ENCODE peak calls at places on chromosomes 6 and 20, in eight cellular contexts. One of them, this sample, is unnamed.

GRCh38 chr6:136087986-136088385 is 162.1 kb downstream of the MTFR2 start:
- DNase-seq in activated B cell treated with CpG ODN at 0.5 μM for 24 hours: no peak
- DNase-seq in IMR-90: peak; percentile 82
- DNase-seq in GM12864: no peak
- DNase-seq in AG09319: no peak
- DNase-seq in uterus: no peak
- DNase-seq in tibial nerve: no peak
- DNase-seq in HCT116: no peak
- DNase-seq in this sample: no peak

GRCh38 chr6:84150680-84151079 is 76.8 kb downstream of the CEP162 start:
- DNase-seq in uterus: no peak
- DNase-seq in activated B cell treated with CpG ODN at 0.5 μM for 24 hours: no peak
- DNase-seq in tibial nerve: no peak
- DNase-seq in AG09319: peak; percentile 79
- DNase-seq in IMR-90: peak; percentile 88
- DNase-seq in HCT116: no peak
- DNase-seq in GM12864: no peak
- DNase-seq in this sample: no peak

GRCh38 chr20:49601153-49601924 is 33.4 kb upstream of the PTGIS start:
- DNase-seq in HCT116: no peak
- DNase-seq in AG09319: no peak
- DNase-seq in IMR-90: no peak
- DNase-seq in uterus: no peak
- DNase-seq in GM12864: no peak
- DNase-seq in tibial nerve: no peak
- DNase-seq in activated B cell treated with CpG ODN at 0.5 μM for 24 hours: no peak
- DNase-seq in this sample: no peak

GRCh38 chr6:105757512-105758200 is 328.5 kb upstream of the PRDM1 start:
- DNase-seq in tibial nerve: no peak
- DNase-seq in GM12864: peak; percentile 67
- DNase-seq in HCT116: no peak
- DNase-seq in IMR-90: no peak
- DNase-seq in AG09319: no peak
- DNase-seq in uterus: no peak
- DNase-seq in activated B cell treated with CpG ODN at 0.5 μM for 24 hours: no peak
- DNase-seq in this sample: no peak

GRCh38 chr6:88562737-88563625 is 396.8 kb upstream of the CNR1 start:
- DNase-seq in HCT116: no peak
- DNase-seq in IMR-90: no peak
- DNase-seq in GM12864: no peak
- DNase-seq in tibial nerve: no peak
- DNase-seq in AG09319: no peak
- DNase-seq in uterus: no peak
- DNase-seq in activated B cell treated with CpG ODN at 0.5 μM for 24 hours: no peak
- DNase-seq in this sample: no peak

GRCh38 chr6:39243809-39244208 is 14.5 kb upstream of the KCNK5 start:
- DNase-seq in AG09319: no peak
- DNase-seq in uterus: peak; percentile 16
- DNase-seq in tibial nerve: peak; percentile 75
- DNase-seq in HCT116: no peak
- DNase-seq in IMR-90: no peak
- DNase-seq in GM12864: no peak
- DNase-seq in activated B cell treated with CpG ODN at 0.5 μM for 24 hours: no peak
- DNase-seq in this sample: no peak

GRCh38 chr20:64027981-64028685 is 7.8 kb upstream of the C20orf204 start:
- DNase-seq in HCT116: no peak
- DNase-seq in AG09319: no peak
- DNase-seq in uterus: no peak
- DNase-seq in activated B cell treated with CpG ODN at 0.5 μM for 24 hours: no peak
- DNase-seq in tibial nerve: no peak
- DNase-seq in IMR-90: no peak
- DNase-seq in GM12864: no peak
- DNase-seq in this sample: no peak

GRCh38 chr20:14219801-14220461 is 117.5 kb downstream of the FLRT3 start:
- DNase-seq in tibial nerve: no peak
- DNase-seq in IMR-90: no peak
- DNase-seq in AG09319: no peak
- DNase-seq in HCT116: peak; percentile 15
- DNase-seq in uterus: no peak
- DNase-seq in GM12864: no peak
- DNase-seq in activated B cell treated with CpG ODN at 0.5 μM for 24 hours: no peak
- DNase-seq in this sample: peak; percentile 80

GRCh38 chr6:19410477-19410876 is 426.7 kb upstream of the ID4 start:
- DNase-seq in activated B cell treated with CpG ODN at 0.5 μM for 24 hours: no peak
- DNase-seq in uterus: no peak
- DNase-seq in tibial nerve: no peak
- DNase-seq in HCT116: no peak
- DNase-seq in IMR-90: peak; percentile 51
- DNase-seq in AG09319: no peak
- DNase-seq in GM12864: no peak
- DNase-seq in this sample: no peak

GRCh38 chr6:21355638-21356037 is 237.9 kb upstream of the SOX4 start:
- DNase-seq in HCT116: no peak
- DNase-seq in AG09319: no peak
- DNase-seq in GM12864: no peak
- DNase-seq in activated B cell treated with CpG ODN at 0.5 μM for 24 hours: no peak
- DNase-seq in IMR-90: no peak
- DNase-seq in tibial nerve: no peak
- DNase-seq in uterus: no peak
- DNase-seq in this sample: no peak

GRCh38 chr6:145235207-145235606 is 500.1 kb downstream of the EPM2A start:
- DNase-seq in AG09319: no peak
- DNase-seq in HCT116: no peak
- DNase-seq in GM12864: no peak
- DNase-seq in tibial nerve: no peak
- DNase-seq in activated B cell treated with CpG ODN at 0.5 μM for 24 hours: no peak
- DNase-seq in IMR-90: peak; percentile 20
- DNase-seq in uterus: no peak
- DNase-seq in this sample: no peak

GRCh38 chr6:68635706-68636513 is 828 bp downstream of the ADGRB3 start:
- DNase-seq in IMR-90: no peak
- DNase-seq in AG09319: no peak
- DNase-seq in activated B cell treated with CpG ODN at 0.5 μM for 24 hours: no peak
- DNase-seq in uterus: peak; percentile 22
- DNase-seq in tibial nerve: no peak
- DNase-seq in GM12864: no peak
- DNase-seq in HCT116: no peak
- DNase-seq in this sample: no peak

GRCh38 chr6:30900863-30901417 is 7.1 kb upstream of the GTF2H4 start:
- DNase-seq in tibial nerve: no peak
- DNase-seq in uterus: no peak
- DNase-seq in AG09319: no peak
- DNase-seq in GM12864: no peak
- DNase-seq in IMR-90: no peak
- DNase-seq in HCT116: no peak
- DNase-seq in activated B cell treated with CpG ODN at 0.5 μM for 24 hours: no peak
- DNase-seq in this sample: no peak

DNA sequence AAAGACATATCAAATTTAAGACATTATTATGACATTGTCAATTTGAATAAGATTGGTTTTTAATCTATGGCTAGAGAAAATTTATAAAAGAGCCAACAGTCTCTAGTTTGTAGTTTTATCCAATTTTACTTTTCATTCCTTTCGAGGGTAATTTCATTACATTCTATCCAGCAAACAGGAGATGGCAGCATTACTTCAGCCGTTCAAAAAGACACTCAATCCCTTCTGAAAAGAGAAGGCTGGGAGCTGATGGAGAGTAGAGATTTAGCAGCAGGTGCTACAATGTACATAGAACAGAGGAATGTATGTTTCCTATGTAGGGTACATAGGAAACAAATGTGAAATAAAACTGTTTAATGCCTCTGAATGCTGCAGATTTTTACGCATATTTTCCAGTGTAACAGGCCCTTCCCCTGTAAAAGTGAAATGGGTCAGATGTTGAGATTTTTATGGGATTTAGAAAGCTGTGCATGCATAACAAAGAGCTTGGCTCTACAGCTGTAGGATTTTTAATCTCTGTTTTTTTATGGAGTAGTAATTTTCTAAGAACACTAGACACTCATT is 15.9 kb downstream of the RPS12 start:
- DNase-seq in HCT116: no peak
- DNase-seq in uterus: no peak
- DNase-seq in tibial nerve: no peak
- DNase-seq in GM12864: no peak
- DNase-seq in activated B cell treated with CpG ODN at 0.5 μM for 24 hours: no peak
- DNase-seq in IMR-90: peak; percentile 59
- DNase-seq in AG09319: no peak
- DNase-seq in this sample: no peak
- TF ChIP-seq CTCF in HCT116: peak; percentile 53
- TF ChIP-seq CTCF in uterus: peak; percentile 32
- TF ChIP-seq CTCF in tibial nerve: peak; percentile 40
- TF ChIP-seq CTCF in GM12864: peak; percentile 37
- TF ChIP-seq CTCF in activated B cell treated with CpG ODN at 0.5 μM for 24 hours: no peak
- TF ChIP-seq CTCF in IMR-90: peak; percentile 74
- TF ChIP-seq CTCF in AG09319: peak; percentile 63
- TF ChIP-seq CTCF in this sample: no peak

DNA sequence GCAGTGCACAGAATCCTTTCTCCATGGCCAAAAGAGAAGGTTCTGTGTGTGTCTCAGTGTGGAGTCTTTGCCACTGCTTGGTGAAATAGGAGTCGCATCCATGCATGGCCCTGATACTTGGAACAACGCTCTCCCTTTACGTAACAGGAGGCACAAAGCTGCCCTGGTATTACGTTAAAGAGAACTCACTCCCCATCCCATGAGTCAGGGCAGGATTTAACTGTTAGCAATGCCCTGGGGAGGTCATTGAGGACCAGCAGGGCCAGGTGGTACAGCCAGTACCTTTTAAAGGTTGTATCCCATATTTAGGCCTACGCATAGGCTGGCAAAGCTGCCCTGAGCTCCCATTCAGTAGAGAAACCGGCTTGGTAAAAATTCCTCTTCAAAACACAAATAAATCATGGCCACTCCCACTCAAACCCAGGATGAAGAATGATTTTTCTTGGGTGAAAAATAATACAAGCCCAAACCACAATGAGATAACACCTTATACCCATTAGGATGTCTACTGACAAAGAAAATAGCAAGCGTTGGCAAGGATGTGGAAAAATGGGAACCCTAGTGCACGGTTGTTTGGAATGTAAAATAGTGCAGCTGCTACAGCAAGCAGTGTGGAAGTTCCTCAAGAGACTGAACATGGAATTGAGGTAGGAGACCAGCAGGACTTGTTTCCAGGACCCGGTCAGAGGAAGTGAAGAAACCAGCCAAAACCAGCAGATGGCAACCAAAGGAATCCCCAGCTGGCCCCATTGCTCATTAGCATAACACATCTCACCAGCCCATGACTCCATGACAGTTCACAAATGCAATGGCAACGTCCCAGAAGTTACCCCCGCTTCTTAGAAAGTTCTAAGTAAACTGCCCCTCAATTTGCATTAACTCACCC is 37.0 kb downstream of the MYLK4 start:
- DNase-seq in IMR-90: no peak
- DNase-seq in uterus: no peak
- DNase-seq in HCT116: no peak
- DNase-seq in AG09319: no peak
- DNase-seq in activated B cell treated with CpG ODN at 0.5 μM for 24 hours: no peak
- DNase-seq in tibial nerve: no peak
- DNase-seq in GM12864: no peak
- DNase-seq in this sample: no peak
- TF ChIP-seq CTCF in IMR-90: peak; percentile 9
- TF ChIP-seq CTCF in uterus: no peak
- TF ChIP-seq CTCF in HCT116: no peak
- TF ChIP-seq CTCF in AG09319: no peak
- TF ChIP-seq CTCF in activated B cell treated with CpG ODN at 0.5 μM for 24 hours: no peak
- TF ChIP-seq CTCF in tibial nerve: no peak
- TF ChIP-seq CTCF in GM12864: no peak
- TF ChIP-seq CTCF in this sample: no peak

DNA sequence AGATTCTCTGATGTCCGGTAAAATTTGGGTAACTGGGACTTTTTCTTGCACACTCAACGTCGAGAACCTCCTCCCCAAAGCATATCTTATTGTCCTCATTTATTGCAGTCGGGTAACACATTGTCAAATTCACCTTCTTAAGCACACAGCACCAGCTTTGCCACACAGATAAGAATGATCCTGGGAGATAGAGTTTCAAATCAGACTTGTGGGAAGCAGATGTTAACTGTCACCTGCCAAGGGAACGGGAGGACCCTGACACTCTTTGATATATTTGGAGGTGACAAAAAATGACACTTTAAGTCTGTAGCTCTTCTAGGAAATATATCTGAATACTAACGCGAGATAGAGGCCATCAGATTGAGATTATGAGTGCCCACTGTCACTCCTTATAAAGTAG is 282.1 kb upstream of the BMP2 start:
- DNase-seq in AG09319: no peak
- DNase-seq in uterus: no peak
- DNase-seq in HCT116: no peak
- DNase-seq in GM12864: no peak
- DNase-seq in activated B cell treated with CpG ODN at 0.5 μM for 24 hours: no peak
- DNase-seq in IMR-90: no peak
- DNase-seq in tibial nerve: no peak
- DNase-seq in this sample: no peak
- TF ChIP-seq CTCF in AG09319: no peak
- TF ChIP-seq CTCF in uterus: no peak
- TF ChIP-seq CTCF in HCT116: no peak
- TF ChIP-seq CTCF in GM12864: no peak
- TF ChIP-seq CTCF in activated B cell treated with CpG ODN at 0.5 μM for 24 hours: no peak
- TF ChIP-seq CTCF in IMR-90: no peak
- TF ChIP-seq CTCF in tibial nerve: no peak
- TF ChIP-seq CTCF in this sample: no peak

GRCh38 chr6:117399126-117399525 is 26.6 kb downstream of the ROS1 start:
- DNase-seq in activated B cell treated with CpG ODN at 0.5 μM for 24 hours: no peak
- DNase-seq in HCT116: no peak
- DNase-seq in GM12864: no peak
- DNase-seq in AG09319: no peak
- DNase-seq in IMR-90: no peak
- DNase-seq in uterus: no peak
- DNase-seq in tibial nerve: no peak
- DNase-seq in this sample: no peak

GRCh38 chr6:117397536-117398227 is 28.1 kb downstream of the ROS1 start:
- DNase-seq in activated B cell treated with CpG ODN at 0.5 μM for 24 hours: no peak
- DNase-seq in IMR-90: no peak
- DNase-seq in uterus: no peak
- DNase-seq in HCT116: no peak
- DNase-seq in AG09319: no peak
- DNase-seq in GM12864: no peak
- DNase-seq in tibial nerve: no peak
- DNase-seq in this sample: no peak

GRCh38 chr6:117401799-117402198 is 23.9 kb downstream of the ROS1 start:
- DNase-seq in IMR-90: no peak
- DNase-seq in GM12864: no peak
- DNase-seq in HCT116: no peak
- DNase-seq in activated B cell treated with CpG ODN at 0.5 μM for 24 hours: no peak
- DNase-seq in tibial nerve: no peak
- DNase-seq in uterus: no peak
- DNase-seq in AG09319: no peak
- DNase-seq in this sample: no peak

GRCh38 chr6:117396228-117396627 is 29.5 kb downstream of the ROS1 start:
- DNase-seq in IMR-90: no peak
- DNase-seq in GM12864: no peak
- DNase-seq in AG09319: no peak
- DNase-seq in HCT116: no peak
- DNase-seq in tibial nerve: no peak
- DNase-seq in uterus: no peak
- DNase-seq in activated B cell treated with CpG ODN at 0.5 μM for 24 hours: no peak
- DNase-seq in this sample: no peak

DNA sequence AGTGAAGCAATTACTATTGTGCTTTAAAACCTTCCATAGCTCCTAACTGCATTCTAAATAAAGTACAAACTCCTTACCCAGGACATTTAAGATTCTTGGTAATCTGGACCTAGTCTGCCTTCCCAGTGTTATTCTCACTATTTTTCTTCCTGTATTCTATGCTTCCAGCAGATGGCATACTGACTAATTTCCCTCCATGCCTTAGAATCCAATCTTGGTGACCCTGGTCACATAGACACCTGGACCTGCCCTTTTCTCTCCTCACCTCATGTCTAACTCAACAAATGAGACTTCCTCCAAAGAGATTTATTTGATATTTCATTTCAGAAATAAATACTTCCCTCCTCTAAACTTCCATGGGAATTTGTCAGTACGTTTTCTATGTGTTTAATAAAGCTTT is 25.8 kb downstream of the ROS1 start:
- DNase-seq in GM12864: no peak
- DNase-seq in IMR-90: peak; percentile 4
- DNase-seq in AG09319: no peak
- DNase-seq in uterus: no peak
- DNase-seq in tibial nerve: no peak
- DNase-seq in activated B cell treated with CpG ODN at 0.5 μM for 24 hours: no peak
- DNase-seq in HCT116: no peak
- DNase-seq in this sample: no peak
- TF ChIP-seq CTCF in GM12864: no peak
- TF ChIP-seq CTCF in IMR-90: peak; percentile 43
- TF ChIP-seq CTCF in AG09319: peak; percentile 40
- TF ChIP-seq CTCF in uterus: no peak
- TF ChIP-seq CTCF in tibial nerve: no peak
- TF ChIP-seq CTCF in activated B cell treated with CpG ODN at 0.5 μM for 24 hours: no peak
- TF ChIP-seq CTCF in HCT116: peak; percentile 38
- TF ChIP-seq CTCF in this sample: no peak

This sample was measured in mucosa of descending colon.